ENCODE peak calls at places on chromosomes 6 and 20, in four cellular contexts. One of them, this sample, is unnamed.

GRCh38 chr20:32582659-32583580 is 2.2 kb downstream of the NOL4L start:
- DNase-seq in stimulated activated CD4-positive, alpha-beta T cell treated with anti-CD3 and anti-CD28 coated beads, Interleukin-2, amount 100 ng/mL, for 48 hours: no peak
- DNase-seq in AG09319: no peak
- DNase-seq in HCEC 1CT: no peak
- DNase-seq in this sample: no peak

GRCh38 chr6:150078788-150079187 is 9.9 kb upstream of the ULBP3 start:
- DNase-seq in AG09319: no peak
- DNase-seq in HCEC 1CT: no peak
- DNase-seq in stimulated activated CD4-positive, alpha-beta T cell treated with anti-CD3 and anti-CD28 coated beads, Interleukin-2, amount 100 ng/mL, for 48 hours: no peak
- DNase-seq in this sample: no peak

GRCh38 chr20:62694106-62694505 is 14.5 kb upstream of the NTSR1 start:
- DNase-seq in HCEC 1CT: no peak
- DNase-seq in AG09319: no peak
- DNase-seq in stimulated activated CD4-positive, alpha-beta T cell treated with anti-CD3 and anti-CD28 coated beads, Interleukin-2, amount 100 ng/mL, for 48 hours: no peak
- DNase-seq in this sample: no peak

GRCh38 chr6:5028921-5029320 is 25.1 kb upstream of the RPP40 start:
- DNase-seq in AG09319: no peak
- DNase-seq in HCEC 1CT: no peak
- DNase-seq in stimulated activated CD4-positive, alpha-beta T cell treated with anti-CD3 and anti-CD28 coated beads, Interleukin-2, amount 100 ng/mL, for 48 hours: no peak
- DNase-seq in this sample: no peak

GRCh38 chr6:137156650-137157049 is 16.8 kb downstream of the IL22RA2 start:
- DNase-seq in AG09319: no peak
- DNase-seq in HCEC 1CT: no peak
- DNase-seq in stimulated activated CD4-positive, alpha-beta T cell treated with anti-CD3 and anti-CD28 coated beads, Interleukin-2, amount 100 ng/mL, for 48 hours: no peak
- DNase-seq in this sample: no peak

GRCh38 chr6:145903356-145904102 is 60.6 kb downstream of the SHPRH start:
- DNase-seq in stimulated activated CD4-positive, alpha-beta T cell treated with anti-CD3 and anti-CD28 coated beads, Interleukin-2, amount 100 ng/mL, for 48 hours: no peak
- DNase-seq in HCEC 1CT: peak; percentile 5
- DNase-seq in AG09319: no peak
- DNase-seq in this sample: no peak

GRCh38 chr20:63738687-63739128 is 868 bp upstream of the SLC2A4RG start:
- DNase-seq in AG09319: no peak
- DNase-seq in HCEC 1CT: no peak
- DNase-seq in stimulated activated CD4-positive, alpha-beta T cell treated with anti-CD3 and anti-CD28 coated beads, Interleukin-2, amount 100 ng/mL, for 48 hours: no peak
- DNase-seq in this sample: no peak

GRCh38 chr20:49188101-49188784 is at the start of gene STAU1:
- DNase-seq in HCEC 1CT: peak; percentile 96
- DNase-seq in AG09319: peak; percentile 91
- DNase-seq in stimulated activated CD4-positive, alpha-beta T cell treated with anti-CD3 and anti-CD28 coated beads, Interleukin-2, amount 100 ng/mL, for 48 hours: peak; percentile 90
- DNase-seq in this sample: peak; percentile 97

GRCh38 chr6:125945378-125946141 is 11.0 kb upstream of the HINT3 start:
- DNase-seq in AG09319: no peak
- DNase-seq in HCEC 1CT: peak; percentile 19
- DNase-seq in stimulated activated CD4-positive, alpha-beta T cell treated with anti-CD3 and anti-CD28 coated beads, Interleukin-2, amount 100 ng/mL, for 48 hours: no peak
- DNase-seq in this sample: no peak

GRCh38 chr20:49349678-49350077 is 71.8 kb upstream of the ZNFX1 start:
- DNase-seq in HCEC 1CT: no peak
- DNase-seq in stimulated activated CD4-positive, alpha-beta T cell treated with anti-CD3 and anti-CD28 coated beads, Interleukin-2, amount 100 ng/mL, for 48 hours: no peak
- DNase-seq in AG09319: no peak
- DNase-seq in this sample: no peak

GRCh38 chr20:23048283-23049200 is 930 bp downstream of the THBD start:
- DNase-seq in AG09319: no peak
- DNase-seq in HCEC 1CT: no peak
- DNase-seq in stimulated activated CD4-positive, alpha-beta T cell treated with anti-CD3 and anti-CD28 coated beads, Interleukin-2, amount 100 ng/mL, for 48 hours: peak; percentile 37
- DNase-seq in this sample: no peak

GRCh38 chr6:14441371-14441781 is 323.8 kb downstream of the CD83 start:
- DNase-seq in HCEC 1CT: no peak
- DNase-seq in AG09319: peak; percentile 34
- DNase-seq in stimulated activated CD4-positive, alpha-beta T cell treated with anti-CD3 and anti-CD28 coated beads, Interleukin-2, amount 100 ng/mL, for 48 hours: no peak
- DNase-seq in this sample: no peak

GRCh38 chr20:10611357-10611756 is 62.4 kb downstream of the JAG1 start:
- DNase-seq in stimulated activated CD4-positive, alpha-beta T cell treated with anti-CD3 and anti-CD28 coated beads, Interleukin-2, amount 100 ng/mL, for 48 hours: no peak
- DNase-seq in AG09319: no peak
- DNase-seq in HCEC 1CT: peak; percentile 72
- DNase-seq in this sample: peak; percentile 24

GRCh38 chr6:105326216-105326615 is 76.7 kb downstream of the PREP start:
- DNase-seq in stimulated activated CD4-positive, alpha-beta T cell treated with anti-CD3 and anti-CD28 coated beads, Interleukin-2, amount 100 ng/mL, for 48 hours: no peak
- DNase-seq in AG09319: no peak
- DNase-seq in HCEC 1CT: peak; percentile 91
- DNase-seq in this sample: no peak

GRCh38 chr20:32534661-32535240 is 50.4 kb downstream of the NOL4L start:
- DNase-seq in HCEC 1CT: no peak
- DNase-seq in AG09319: no peak
- DNase-seq in stimulated activated CD4-positive, alpha-beta T cell treated with anti-CD3 and anti-CD28 coated beads, Interleukin-2, amount 100 ng/mL, for 48 hours: no peak
- DNase-seq in this sample: no peak

GRCh38 chr6:82270791-82271392 is 23.3 kb upstream of the IBTK start:
- DNase-seq in AG09319: no peak
- DNase-seq in HCEC 1CT: peak; percentile 62
- DNase-seq in stimulated activated CD4-positive, alpha-beta T cell treated with anti-CD3 and anti-CD28 coated beads, Interleukin-2, amount 100 ng/mL, for 48 hours: no peak
- DNase-seq in this sample: peak; percentile 24

GRCh38 chr6:81487489-81487888 is 265.0 kb downstream of the TENT5A start:
- DNase-seq in HCEC 1CT: peak; percentile 70
- DNase-seq in stimulated activated CD4-positive, alpha-beta T cell treated with anti-CD3 and anti-CD28 coated beads, Interleukin-2, amount 100 ng/mL, for 48 hours: no peak
- DNase-seq in AG09319: no peak
- DNase-seq in this sample: no peak

GRCh38 chr6:144661101-144661806 is 376.1 kb downstream of the UTRN start:
- DNase-seq in AG09319: peak; percentile 58
- DNase-seq in HCEC 1CT: no peak
- DNase-seq in stimulated activated CD4-positive, alpha-beta T cell treated with anti-CD3 and anti-CD28 coated beads, Interleukin-2, amount 100 ng/mL, for 48 hours: no peak
- DNase-seq in this sample: no peak

GRCh38 chr6:9783567-9783966 is 631.3 kb downstream of the TFAP2A start:
- DNase-seq in HCEC 1CT: no peak
- DNase-seq in stimulated activated CD4-positive, alpha-beta T cell treated with anti-CD3 and anti-CD28 coated beads, Interleukin-2, amount 100 ng/mL, for 48 hours: no peak
- DNase-seq in AG09319: no peak
- DNase-seq in this sample: no peak

GRCh38 chr6:77650098-77650663 is 2.7 kb upstream of the MEI4 start:
- DNase-seq in AG09319: no peak
- DNase-seq in HCEC 1CT: no peak
- DNase-seq in stimulated activated CD4-positive, alpha-beta T cell treated with anti-CD3 and anti-CD28 coated beads, Interleukin-2, amount 100 ng/mL, for 48 hours: no peak
- DNase-seq in this sample: no peak

GRCh38 chr6:16600026-16600425 is 161.2 kb downstream of the ATXN1 start:
- DNase-seq in AG09319: no peak
- DNase-seq in stimulated activated CD4-positive, alpha-beta T cell treated with anti-CD3 and anti-CD28 coated beads, Interleukin-2, amount 100 ng/mL, for 48 hours: no peak
- DNase-seq in HCEC 1CT: no peak
- DNase-seq in this sample: no peak

GRCh38 chr20:17443326-17443858 is 87.8 kb downstream of the BFSP1 start:
- DNase-seq in stimulated activated CD4-positive, alpha-beta T cell treated with anti-CD3 and anti-CD28 coated beads, Interleukin-2, amount 100 ng/mL, for 48 hours: no peak
- DNase-seq in HCEC 1CT: no peak
- DNase-seq in AG09319: no peak
- DNase-seq in this sample: no peak

GRCh38 chr6:19311786-19312185 is 525.4 kb upstream of the ID4 start:
- DNase-seq in AG09319: no peak
- DNase-seq in HCEC 1CT: no peak
- DNase-seq in stimulated activated CD4-positive, alpha-beta T cell treated with anti-CD3 and anti-CD28 coated beads, Interleukin-2, amount 100 ng/mL, for 48 hours: no peak
- DNase-seq in this sample: no peak

GRCh38 chr6:148965287-148965686 is 218.5 kb downstream of the UST start:
- DNase-seq in HCEC 1CT: no peak
- DNase-seq in AG09319: no peak
- DNase-seq in stimulated activated CD4-positive, alpha-beta T cell treated with anti-CD3 and anti-CD28 coated beads, Interleukin-2, amount 100 ng/mL, for 48 hours: no peak
- DNase-seq in this sample: no peak

GRCh38 chr20:63565021-63565698 is 8.9 kb downstream of the HELZ2 start:
- DNase-seq in AG09319: no peak
- DNase-seq in stimulated activated CD4-positive, alpha-beta T cell treated with anti-CD3 and anti-CD28 coated beads, Interleukin-2, amount 100 ng/mL, for 48 hours: no peak
- DNase-seq in HCEC 1CT: no peak
- DNase-seq in this sample: no peak

GRCh38 chr6:71420693-71421328 is 132.2 kb downstream of the OGFRL1 start:
- DNase-seq in stimulated activated CD4-positive, alpha-beta T cell treated with anti-CD3 and anti-CD28 coated beads, Interleukin-2, amount 100 ng/mL, for 48 hours: peak; percentile 9
- DNase-seq in HCEC 1CT: peak; percentile 96
- DNase-seq in AG09319: peak; percentile 87
- DNase-seq in this sample: no peak

GRCh38 chr20:17594443-17594842 is 24.6 kb downstream of the DSTN start:
- DNase-seq in HCEC 1CT: peak; percentile 23
- DNase-seq in stimulated activated CD4-positive, alpha-beta T cell treated with anti-CD3 and anti-CD28 coated beads, Interleukin-2, amount 100 ng/mL, for 48 hours: no peak
- DNase-seq in AG09319: no peak
- DNase-seq in this sample: no peak

GRCh38 chr20:36210561-36210960 is 25.7 kb upstream of the AAR2 start:
- DNase-seq in HCEC 1CT: no peak
- DNase-seq in AG09319: no peak
- DNase-seq in stimulated activated CD4-positive, alpha-beta T cell treated with anti-CD3 and anti-CD28 coated beads, Interleukin-2, amount 100 ng/mL, for 48 hours: no peak
- DNase-seq in this sample: no peak

GRCh38 chr6:94417364-94417763 is 998.0 kb upstream of the EPHA7 start:
- DNase-seq in HCEC 1CT: no peak
- DNase-seq in stimulated activated CD4-positive, alpha-beta T cell treated with anti-CD3 and anti-CD28 coated beads, Interleukin-2, amount 100 ng/mL, for 48 hours: no peak
- DNase-seq in AG09319: no peak
- DNase-seq in this sample: no peak

GRCh38 chr6:72553531-72554202 is 68.2 kb upstream of the KCNQ5 start:
- DNase-seq in HCEC 1CT: peak; percentile 95
- DNase-seq in stimulated activated CD4-positive, alpha-beta T cell treated with anti-CD3 and anti-CD28 coated beads, Interleukin-2, amount 100 ng/mL, for 48 hours: no peak
- DNase-seq in AG09319: peak; percentile 71
- DNase-seq in this sample: no peak

GRCh38 chr6:147525519-147526209 is 17.2 kb downstream of the SAMD5 start:
- DNase-seq in stimulated activated CD4-positive, alpha-beta T cell treated with anti-CD3 and anti-CD28 coated beads, Interleukin-2, amount 100 ng/mL, for 48 hours: no peak
- DNase-seq in AG09319: no peak
- DNase-seq in HCEC 1CT: no peak
- DNase-seq in this sample: no peak

GRCh38 chr6:103273048-103273447 is 1586.7 kb downstream of the HACE1 start:
- DNase-seq in HCEC 1CT: peak; percentile 10
- DNase-seq in AG09319: no peak
- DNase-seq in stimulated activated CD4-positive, alpha-beta T cell treated with anti-CD3 and anti-CD28 coated beads, Interleukin-2, amount 100 ng/mL, for 48 hours: no peak
- DNase-seq in this sample: no peak

GRCh38 chr6:30844118-30844535 is 40.2 kb upstream of the DDR1 start:
- DNase-seq in stimulated activated CD4-positive, alpha-beta T cell treated with anti-CD3 and anti-CD28 coated beads, Interleukin-2, amount 100 ng/mL, for 48 hours: no peak
- DNase-seq in AG09319: no peak
- DNase-seq in HCEC 1CT: no peak
- DNase-seq in this sample: no peak

GRCh38 chr20:51562334-51563140 is 20.0 kb upstream of the NFATC2 start:
- DNase-seq in stimulated activated CD4-positive, alpha-beta T cell treated with anti-CD3 and anti-CD28 coated beads, Interleukin-2, amount 100 ng/mL, for 48 hours: no peak
- DNase-seq in HCEC 1CT: peak; percentile 84
- DNase-seq in AG09319: peak; percentile 81
- DNase-seq in this sample: no peak

GRCh38 chr20:50321797-50322480 is 131.3 kb downstream of the CEBPB start:
- DNase-seq in HCEC 1CT: no peak
- DNase-seq in stimulated activated CD4-positive, alpha-beta T cell treated with anti-CD3 and anti-CD28 coated beads, Interleukin-2, amount 100 ng/mL, for 48 hours: no peak
- DNase-seq in AG09319: no peak
- DNase-seq in this sample: no peak

GRCh38 chr6:129871220-129871619 is 10.1 kb upstream of the TMEM244 start:
- DNase-seq in stimulated activated CD4-positive, alpha-beta T cell treated with anti-CD3 and anti-CD28 coated beads, Interleukin-2, amount 100 ng/mL, for 48 hours: no peak
- DNase-seq in HCEC 1CT: no peak
- DNase-seq in AG09319: no peak
- DNase-seq in this sample: no peak